ENCODE peak calls at places on chromosomes 7 and 10, in eight cellular contexts. A, B, K, P, R, E, F and L are unnamed samples.

GRCh38 chr10:119399466-119399865 is 143.1 kb downstream of the RGS10 start:
- DNase-seq in E (no peak), A (no peak), R (no peak), F (no peak), K (no peak), P (no peak), B (no peak), L (no peak)

GRCh38 chr7:87225696-87226095 is 6.2 kb upstream of the TMEM243 start:
- DNase-seq in F (no peak), R (no peak), B (no peak), A (peak; percentile 26), E (no peak), P (no peak), K (no peak), L (no peak)

GRCh38 chr10:31596765-31597164 is 277.7 kb downstream of the ZEB1 start:
- DNase-seq in E (no peak), F (no peak), B (no peak), R (no peak), K (no peak), A (no peak), P (no peak), L (no peak)

GRCh38 chr7:45087301-45088145 is 1.2 kb downstream of the NACAD start:
- DNase-seq in B (no peak), P (no peak), K (no peak), R (no peak), E (no peak), A (no peak), F (no peak), L (peak; percentile 42)

GRCh38 chr10:99859585-99859984 is 77.1 kb downstream of the ABCC2 start:
- DNase-seq in A (no peak), R (no peak), B (no peak), P (no peak), K (no peak), E (peak; percentile 21), F (peak; percentile 64), L (no peak)

GRCh38 chr10:76035728-76036409 is 604.4 kb downstream of the LRMDA start:
- DNase-seq in R (no peak), B (no peak), F (no peak), A (no peak), E (no peak), K (no peak), P (no peak), L (no peak)

GRCh38 chr10:109831846-109832245 is 91.5 kb downstream of the XPNPEP1 start:
- DNase-seq in P (no peak), R (no peak), E (no peak), F (no peak), K (no peak), B (no peak), A (no peak), L (no peak)

GRCh38 chr7:30596721-30597120 is 2.0 kb downstream of the GARS1 start:
- DNase-seq in A (no peak), K (no peak), E (no peak), P (no peak), F (no peak), R (no peak), B (no peak), L (no peak)

GRCh38 chr10:12194752-12195271 is 879 bp downstream of the NUDT5 start:
- DNase-seq in P (no peak), A (no peak), R (no peak), F (no peak), E (peak; percentile 15), B (no peak), K (no peak), L (no peak)

GRCh38 chr7:20220824-20221547 is 3.8 kb upstream of the MACC1 start:
- DNase-seq in F (no peak), P (no peak), E (no peak), B (no peak), R (no peak), A (no peak), K (peak; percentile 97), L (no peak)

GRCh38 chr10:114694735-114695134 is 36.7 kb upstream of the ABLIM1 start:
- DNase-seq in A (no peak), F (peak; percentile 74), R (no peak), B (no peak), E (no peak), P (peak; percentile 22), K (no peak), L (peak; percentile 58)

GRCh38 chr10:118980135-118980865 is 49.2 kb upstream of the NANOS1 start:
- DNase-seq in P (no peak), K (no peak), B (no peak), E (no peak), A (no peak), R (no peak), F (no peak), L (no peak)

GRCh38 chr10:120945182-120945581 is 94.0 kb downstream of the WDR11 start:
- DNase-seq in E (no peak), K (no peak), F (no peak), P (no peak), A (no peak), B (no peak), R (no peak), L (no peak)

GRCh38 chr10:51696251-51696650 is 3.1 kb downstream of the CSTF2T start:
- DNase-seq in K (no peak), F (no peak), E (no peak), R (no peak), B (no peak), P (no peak), A (no peak), L (no peak)